ENCODE peak calls at places on chromosomes 12 and 14, in five cellular contexts. G is tibial artery, C is colonic mucosa, R is fibroblast of pulmonary artery, E is choroid plexus epithelial cell. Y is an unnamed sample.

GRCh38 chr14:83556065-83556464 is 1973.9 kb upstream of the FLRT2 start:
- DNase-seq in G (no peak), C (no peak), R (peak; percentile 13), E (peak; percentile 55), Y (peak; percentile 91)

GRCh38 chr14:88518592-88519512 is 36.0 kb downstream of the PTPN21 start:
- DNase-seq in G (no peak), C (no peak), R (peak; percentile 54), E (peak; percentile 75), Y (peak; percentile 13)

GRCh38 chr14:55789442-55789841 is 209.4 kb downstream of the KTN1 start:
- DNase-seq in G (no peak), C (no peak), R (peak; percentile 62), E (peak; percentile 83), Y (no peak)

GRCh38 chr12:47777741-47778558 is 4.9 kb downstream of the SLC48A1 start:
- DNase-seq in G (peak; percentile 64), C (no peak), R (no peak), E (no peak), Y (no peak)

GRCh38 chr12:66247741-66248140 is 54.6 kb upstream of the HELB start:
- DNase-seq in G (no peak), C (no peak), R (no peak), E (peak; percentile 24), Y (no peak)

GRCh38 chr12:111268738-111269572 is 99.9 kb downstream of the PHETA1 start:
- DNase-seq in G (no peak), C (no peak), R (no peak), E (peak; percentile 11), Y (no peak)

GRCh38 chr12:22687677-22688076 is 62.7 kb downstream of the ETNK1 start:
- DNase-seq in G (no peak), C (no peak), R (peak; percentile 74), E (peak; percentile 83), Y (peak; percentile 51)

GRCh38 chr12:1692895-1693294 is 2.0 kb downstream of the ADIPOR2 start:
- DNase-seq in G (no peak), C (no peak), R (no peak), E (no peak), Y (no peak)

GRCh38 chr14:91158091-91158790 is 44.4 kb downstream of the DGLUCY start:
- DNase-seq in G (no peak), C (no peak), R (no peak), E (no peak), Y (no peak)

GRCh38 chr12:113271853-113272561 is 50.7 kb downstream of the TPCN1 start:
- DNase-seq in G (peak; percentile 91), C (peak; percentile 66), R (peak; percentile 93), E (peak; percentile 84), Y (peak; percentile 64)

GRCh38 chr12:113271466-113271852 is 50.2 kb downstream of the TPCN1 start:
- DNase-seq in G (no peak), C (no peak), R (no peak), E (no peak), Y (no peak)

GRCh38 chr12:113270709-113271009 is 49.4 kb downstream of the TPCN1 start:
- DNase-seq in G (no peak), C (no peak), R (no peak), E (no peak), Y (peak; percentile 39)

GRCh38 chr12:113274848-113275247 is 53.6 kb downstream of the TPCN1 start:
- DNase-seq in G (no peak), C (no peak), R (no peak), E (no peak), Y (no peak)

GRCh38 chr12:113273053-113273725 is 51.9 kb downstream of the TPCN1 start:
- DNase-seq in G (no peak), C (no peak), R (peak; percentile 36), E (peak; percentile 46), Y (no peak)
- TF ChIP-seq CTCF in G (no peak), C (no peak), R (no peak), E (no peak), Y (no peak)

DNA sequence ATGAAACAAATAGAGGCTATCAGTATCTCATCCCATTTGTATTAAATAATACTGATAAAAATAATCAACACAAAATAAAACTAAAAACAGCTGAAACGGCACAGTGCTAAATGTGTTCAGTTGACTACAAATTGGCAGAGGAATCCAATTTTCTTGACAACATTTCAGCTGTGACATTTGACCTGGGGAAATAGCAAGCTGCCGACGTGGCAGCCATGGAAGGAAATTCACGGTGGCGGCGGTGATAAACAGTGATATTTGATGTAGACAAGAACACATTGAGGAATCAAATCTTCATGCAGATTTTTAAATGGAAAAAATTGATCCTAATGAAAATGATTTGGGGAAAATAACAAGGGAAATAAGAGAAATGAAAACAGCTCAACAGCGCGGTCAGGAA is 159.1 kb upstream of the RTL1 start:
- DNase-seq in G (no peak), C (no peak), R (no peak), E (peak; percentile 47), Y (no peak)
- H3K4me3 ChIP-seq in G (no peak overlapping the region), C (no peak overlapping the region), R (no peak overlapping the region), E (no peak overlapping the region), Y (no peak overlapping the region)

GRCh38 chr14:92458136-92458958 is 55.2 kb upstream of the RIN3 start:
- DNase-seq in G (no peak), C (no peak), R (no peak), E (no peak), Y (no peak)

GRCh38 chr14:92455231-92455630 is 58.4 kb upstream of the RIN3 start:
- DNase-seq in G (no peak), C (no peak), R (no peak), E (no peak), Y (no peak)

GRCh38 chr14:92458959-92459478 is 54.6 kb upstream of the RIN3 start:
- DNase-seq in G (no peak), C (no peak), R (no peak), E (no peak), Y (no peak)

GRCh38 chr14:92456215-92457017 is 57.2 kb upstream of the RIN3 start:
- DNase-seq in G (peak; percentile 38), C (peak; percentile 41), R (peak; percentile 83), E (peak; percentile 86), Y (peak; percentile 27)

GRCh38 chr14:92457018-92457565 is 56.5 kb upstream of the RIN3 start:
- DNase-seq in G (no peak), C (no peak), R (no peak), E (no peak), Y (no peak)
- TF ChIP-seq CTCF in G (no peak), C (peak; percentile 1), R (no peak), E (no peak), Y (no peak)

DNA sequence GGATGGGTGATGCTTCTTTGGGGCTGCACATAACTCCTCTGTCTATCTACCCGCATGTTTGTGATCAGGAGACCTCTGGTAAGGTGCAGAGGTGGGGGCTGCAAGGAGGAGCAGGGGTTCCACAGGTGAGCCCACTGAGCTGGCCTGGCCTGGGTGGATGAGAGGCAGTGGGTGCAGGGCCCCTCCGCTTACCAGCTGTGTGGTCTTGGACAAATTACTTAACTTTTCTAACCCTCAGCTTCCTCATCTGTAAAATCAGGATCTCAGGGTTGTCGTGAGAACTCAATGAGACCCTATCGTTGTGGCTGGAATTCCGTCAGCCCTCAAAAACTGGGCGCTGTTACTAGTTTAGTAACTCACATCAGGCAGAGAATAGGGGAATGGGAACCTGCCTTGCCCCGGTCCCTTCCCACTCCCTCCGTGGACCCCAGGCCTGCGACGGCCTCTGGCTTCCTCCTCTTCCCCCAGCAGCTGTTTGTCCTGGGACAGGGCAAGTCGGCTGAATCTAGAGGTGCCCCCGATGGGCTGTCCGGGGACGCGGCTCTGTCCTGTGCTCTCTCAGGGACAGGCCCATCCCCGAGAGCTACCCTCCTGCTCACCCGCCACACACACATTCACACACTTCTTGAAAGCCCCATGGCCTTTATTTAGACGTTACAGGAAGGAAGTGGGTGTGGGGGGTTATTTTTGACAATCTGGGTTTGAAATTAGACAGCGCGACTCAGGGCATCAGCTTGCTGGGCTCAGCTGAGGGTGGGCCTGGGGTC is 7.6 kb downstream of the PTPN6 start:
- DNase-seq in G (no peak), C (no peak), R (no peak), E (no peak), Y (no peak)
- H3K4me3 ChIP-seq in G (no peak overlapping the region), C (no peak overlapping the region), R (no peak overlapping the region), E (no peak overlapping the region), Y (no peak overlapping the region)

GRCh38 chr12:75628511-75628910 is 117.1 kb upstream of the KRR1 start:
- DNase-seq in G (no peak), C (no peak), R (no peak), E (no peak), Y (no peak)

GRCh38 chr12:75628916-75629315 is 117.5 kb upstream of the KRR1 start:
- DNase-seq in G (no peak), C (no peak), R (no peak), E (no peak), Y (no peak)

GRCh38 chr12:75622492-75622891 is 111.1 kb upstream of the KRR1 start:
- DNase-seq in G (no peak), C (no peak), R (no peak), E (no peak), Y (no peak)

GRCh38 chr12:75623631-75624118 is 112.3 kb upstream of the KRR1 start:
- DNase-seq in G (no peak), C (no peak), R (peak; percentile 77), E (peak; percentile 83), Y (no peak)
- TF ChIP-seq CTCF in G (no peak), C (no peak), R (peak; percentile 21), E (peak; percentile 53), Y (peak; percentile 22)

DNA sequence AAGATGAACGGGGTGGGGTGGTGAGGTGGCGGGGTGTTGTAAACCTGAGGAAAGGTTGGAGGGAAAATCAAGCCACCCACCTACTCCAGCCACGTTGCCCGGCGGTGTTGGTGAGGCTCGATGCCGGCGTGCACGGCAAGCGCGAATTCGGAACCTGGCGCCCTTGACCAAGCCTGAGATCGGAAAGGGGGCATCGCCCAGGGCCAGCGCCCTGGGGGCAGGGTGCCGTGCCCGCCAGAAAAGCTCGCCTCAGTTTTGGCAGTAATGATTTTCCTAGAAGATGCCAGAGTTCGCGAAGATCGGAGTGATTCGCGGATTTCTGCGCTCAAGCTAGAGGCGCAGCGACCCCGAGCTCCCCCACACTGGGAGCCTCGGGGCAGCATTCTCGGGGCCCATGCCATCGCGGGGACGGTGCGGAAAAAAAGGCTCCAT is 804 bp downstream of the STXBP6 start:
- DNase-seq in G (no peak), C (peak; percentile 45), R (peak; percentile 3), E (peak; percentile 7), Y (no peak)
- H3K4me3 ChIP-seq in G (peak overlapping the region; percentile 69), C (peak overlapping the region; percentile 77), R (peak overlapping the region; percentile 58), E (peak overlapping the region; percentile 60), Y (peak overlapping the region; percentile 42)

GRCh38 chr14:95308073-95308472 is 11.6 kb downstream of the CLMN start:
- DNase-seq in G (no peak), C (no peak), R (no peak), E (no peak), Y (no peak)

GRCh38 chr14:95309261-95310051 is 10.3 kb downstream of the CLMN start:
- DNase-seq in G (no peak), C (no peak), R (no peak), E (no peak), Y (no peak)

GRCh38 chr14:95305145-95305544 is 14.6 kb downstream of the CLMN start:
- DNase-seq in G (no peak), C (no peak), R (no peak), E (no peak), Y (no peak)

GRCh38 chr14:95305940-95306339 is 13.8 kb downstream of the CLMN start:
- DNase-seq in G (no peak), C (no peak), R (no peak), E (no peak), Y (no peak)

GRCh38 chr14:95307402-95308041 is 12.2 kb downstream of the CLMN start:
- DNase-seq in G (no peak), C (no peak), R (no peak), E (peak; percentile 25), Y (no peak)
- TF ChIP-seq CTCF in G (no peak), C (no peak), R (no peak), E (no peak), Y (no peak)

Y was measured in retinal pigment epithelial cell.